ENCODE peak calls at places on chromosome 9, in ten cellular contexts. J is neural progenitor cell; W is left cardiac atrium; Y is PC-9; M is midbrain; G is activated T-helper 1 cell treated with anti-CD3 and anti-CD28 coated beads, Interleukin-12 subunit alpha, Interleukin-12 subunit beta, Interleukin-2, Interleukin-4 antibody, amounts not matched to agents 30 ng/mL and 10 ng/mL and 1 ng/mL, durations not matched to agents 14 hours and 24 hours and 36 hours; I is SHP77; C is NCI-H226; N is WTC11; K is GM12891. Z is an unnamed sample.

GRCh38 chr9:19431361-19432171 is 22.8 kb downstream of the ACER2 start:
- DNase-seq in I (no peak), N (no peak), G (no peak), C (no peak), Y (no peak), K (no peak), M (no peak), J (no peak), W (peak), Z (no peak)

GRCh38 chr9:99820330-99821186 is 1.1 kb upstream of the NR4A3 start:
- DNase-seq in W (peak), J (no peak), C (no peak), I (peak), M (peak), G (peak), Y (peak), N (no peak), K (peak), Z (peak)

GRCh38 chr9:116806075-116806474 is 119.0 kb downstream of the TRIM32 start:
- DNase-seq in K (no peak), G (no peak), J (peak), Y (no peak), N (peak), M (no peak), I (no peak), W (no peak), C (no peak), Z (no peak)

GRCh38 chr9:7752481-7752880 is 47.1 kb downstream of the DMAC1 start:
- DNase-seq in N (no peak), G (no peak), Y (no peak), K (no peak), W (no peak), C (no peak), J (no peak), M (no peak), I (no peak), Z (no peak)

GRCh38 chr9:117860849-117861248 is 156.6 kb downstream of the TLR4 start:
- DNase-seq in M (no peak), K (no peak), N (no peak), J (no peak), I (no peak), Y (no peak), W (no peak), G (no peak), C (no peak), Z (no peak)

GRCh38 chr9:112065781-112066606 is 109.1 kb downstream of the SUSD1 start:
- DNase-seq in M (no peak), C (peak), J (no peak), Y (peak), K (no peak), W (no peak), N (peak), G (no peak), I (no peak), Z (no peak)

GRCh38 chr9:20070336-20070735 is 281.5 kb upstream of the SLC24A2 start:
- DNase-seq in I (no peak), C (no peak), N (no peak), M (no peak), G (no peak), J (no peak), Y (no peak), W (no peak), K (no peak), Z (no peak)

GRCh38 chr9:2718698-2719033 is 1.4 kb downstream of the KCNV2 start:
- DNase-seq in G (no peak), Y (no peak), K (no peak), N (no peak), W (no peak), J (no peak), C (no peak), I (no peak), M (no peak), Z (no peak)

GRCh38 chr9:134317431-134318414 is 8.5 kb upstream of the RXRA start:
- DNase-seq in J (no peak), G (no peak), N (no peak), M (no peak), W (peak), Y (no peak), K (no peak), C (peak), I (no peak), Z (no peak)

GRCh38 chr9:124696101-124696500 is 75.0 kb downstream of the NR6A1 start:
- DNase-seq in W (no peak), N (no peak), G (no peak), M (no peak), J (peak), Y (peak), K (no peak), C (peak), I (no peak), Z (no peak)

GRCh38 chr9:127170652-127171051 is 48.2 kb upstream of the ANGPTL2 start:
- DNase-seq in C (no peak), J (no peak), K (no peak), W (no peak), M (no peak), G (no peak), Y (no peak), N (peak), I (no peak), Z (no peak)

GRCh38 chr9:93725382-93725781 is 149.0 kb downstream of the PHF2 start:
- DNase-seq in W (no peak), C (no peak), Y (no peak), J (no peak), K (no peak), I (no peak), M (no peak), N (no peak), G (no peak), Z (no peak)

GRCh38 chr9:76592105-76593010 is 133.4 kb downstream of the GCNT1 start:
- DNase-seq in J (peak), G (no peak), Y (no peak), M (no peak), C (no peak), K (no peak), I (no peak), W (no peak), N (no peak), Z (no peak)

GRCh38 chr9:94867842-94868312 is 141.4 kb downstream of the AOPEP start:
- DNase-seq in J (no peak), I (no peak), N (no peak), M (no peak), Y (peak), C (peak), W (no peak), K (no peak), G (no peak), Z (no peak)

GRCh38 chr9:75699017-75699416 is 191.5 kb upstream of the PCSK5 start:
- DNase-seq in M (no peak), C (no peak), W (no peak), J (no peak), K (no peak), G (no peak), N (no peak), Y (no peak), I (no peak), Z (no peak)

GRCh38 chr9:37676411-37676830 is 25.7 kb downstream of the FRMPD1 start:
- DNase-seq in M (peak), G (no peak), K (no peak), W (no peak), I (peak), N (no peak), Y (no peak), J (peak), C (no peak), Z (no peak)

GRCh38 chr9:18067553-18068120 is 406.3 kb upstream of the ADAMTSL1 start:
- DNase-seq in I (no peak), C (no peak), W (no peak), K (no peak), M (no peak), G (no peak), N (no peak), Y (no peak), J (peak), Z (no peak)

GRCh38 chr9:133351908-133352634 is 4.1 kb downstream of the RPL7A start:
- DNase-seq in Y (peak), K (no peak), M (no peak), G (no peak), I (peak), J (peak), W (peak), C (no peak), N (peak), Z (no peak)

GRCh38 chr9:134601764-134602163 is 39.8 kb upstream of the COL5A1 start:
- DNase-seq in I (no peak), J (no peak), C (no peak), W (no peak), Y (no peak), M (no peak), G (no peak), N (no peak), K (no peak), Z (no peak)

GRCh38 chr9:35836595-35836994 is 7.6 kb downstream of the TMEM8B start:
- DNase-seq in J (no peak), M (no peak), K (no peak), Y (no peak), C (no peak), W (no peak), N (no peak), I (no peak), G (no peak), Z (no peak)

GRCh38 chr9:14203366-14204056 is 110.4 kb downstream of the NFIB start:
- DNase-seq in N (no peak), C (no peak), Y (no peak), K (no peak), M (peak), W (peak), I (no peak), G (no peak), J (no peak), Z (no peak)

GRCh38 chr9:130183133-130183762 is 11.0 kb downstream of the NCS1 start:
- DNase-seq in I (no peak), M (no peak), Y (no peak), K (no peak), G (no peak), N (no peak), J (peak), W (no peak), C (peak), Z (no peak)

GRCh38 chr9:131407717-131408195 is 13.9 kb downstream of the PRRC2B start:
- DNase-seq in I (no peak), G (no peak), W (peak), K (no peak), C (no peak), M (peak), Y (no peak), N (peak), J (peak), Z (peak)

GRCh38 chr9:125103021-125103420 is 40.3 kb downstream of the SCAI start:
- DNase-seq in N (no peak), Y (no peak), J (no peak), G (no peak), W (no peak), K (no peak), C (no peak), M (no peak), I (no peak), Z (no peak)

GRCh38 chr9:77899679-77900354 is 131.8 kb downstream of the GNAQ start:
- DNase-seq in C (peak), N (no peak), M (no peak), G (no peak), Y (peak), K (no peak), J (no peak), I (no peak), W (no peak), Z (no peak)

GRCh38 chr9:11962327-11962726 is 730.9 kb upstream of the TYRP1 start:
- DNase-seq in N (no peak), G (no peak), J (no peak), M (no peak), C (no peak), I (no peak), K (no peak), Y (no peak), W (no peak), Z (no peak)

GRCh38 chr9:77453857-77454647 is 194.1 kb downstream of the GNA14 start:
- DNase-seq in I (no peak), W (no peak), Y (no peak), J (no peak), G (no peak), M (no peak), K (no peak), N (no peak), C (no peak), Z (no peak)

Z was measured in CD4-positive, CD25-positive, alpha-beta regulatory T cell.